ENCODE peak calls at places on chromosomes 6 and 20, in ten cellular contexts. M is activated T-helper 1 cell treated with anti-CD3 and anti-CD28 coated beads, Interleukin-12 subunit alpha, Interleukin-12 subunit beta, Interleukin-2, Interleukin-4 antibody, amounts not matched to agents 30 ng/mL and 10 ng/mL and 1 ng/mL, durations not matched to agents 14 hours and 24 hours and 36 hours; W is cardiac muscle cell; F is caudate nucleus; E is T follicular helper cell; C is dermis microvascular lymphatic vessel endothelial cell; B is GM03348; R is non-pigmented ciliary epithelial cell; Z is ELR; V is stimulated activated CD4-positive, alpha-beta T cell treated with anti-CD3 and anti-CD28 coated beads, Interleukin-1b, Interleukin-23, amount 100 ng/mL, for 24 hours. O is an unnamed sample.

GRCh38 chr6:20744911-20745557 is 210.8 kb downstream of the CDKAL1 start:
- DNase-seq in C (no peak), W (no peak), F (no peak), B (no peak), Z (no peak), E (no peak), M (no peak), V (no peak), R (no peak), O (no peak)

GRCh38 chr6:2630362-2630761 is 120.4 kb downstream of the MYLK4 start:
- DNase-seq in V (no peak), M (no peak), R (peak), F (no peak), C (peak), E (no peak), W (peak), Z (peak), B (peak), O (no peak)

GRCh38 chr6:50822078-50822476 is 3.4 kb downstream of the TFAP2B start:
- DNase-seq in F (no peak), V (no peak), E (no peak), Z (no peak), B (no peak), C (no peak), M (no peak), R (no peak), W (no peak), O (no peak)

GRCh38 chr6:142302427-142303190 is 802 bp downstream of the ADGRG6 start:
- DNase-seq in M (no peak), F (no peak), W (no peak), R (no peak), C (no peak), B (no peak), V (no peak), E (no peak), Z (peak), O (no peak)

GRCh38 chr20:12835999-12836398 is 172.8 kb upstream of the SPTLC3 start:
- DNase-seq in Z (no peak), F (no peak), M (no peak), C (no peak), B (no peak), R (no peak), V (no peak), E (no peak), W (no peak), O (no peak)

GRCh38 chr6:132713355-132714134 is at the start of gene VNN1:
- DNase-seq in R (no peak), W (no peak), F (no peak), M (no peak), C (no peak), E (no peak), B (peak), V (no peak), Z (no peak), O (peak)

GRCh38 chr6:144314003-144314485 is 28.9 kb downstream of the UTRN start:
- DNase-seq in B (no peak), R (no peak), C (peak), V (no peak), Z (no peak), W (peak), F (no peak), E (no peak), M (no peak), O (no peak)

GRCh38 chr6:74671558-74672025 is 534.3 kb downstream of the COL12A1 start:
- DNase-seq in W (peak), M (no peak), R (peak), B (peak), C (no peak), F (no peak), E (no peak), V (no peak), Z (peak), O (no peak)

GRCh38 chr6:156219973-156220372 is 557.2 kb upstream of the ARID1B start:
- DNase-seq in B (no peak), R (no peak), F (no peak), M (no peak), Z (no peak), V (no peak), C (no peak), W (no peak), E (no peak), O (no peak)

O was measured in KG1.